ENCODE peak calls at places on chromosomes 12 and 14, in seven cellular contexts. One of them, this sample, is unnamed.

GRCh38 chr14:95515523-95516517 is 630 bp downstream of the SYNE3 start:
- DNase-seq in psoas muscle: peak
- DNase-seq in ovary: peak
- DNase-seq in cardiac muscle cell: peak
- DNase-seq in CD4-positive, alpha-beta memory T cell: peak
- DNase-seq in RWPE2: no peak
- DNase-seq in breast epithelium: no peak
- DNase-seq in this sample: peak

GRCh38 chr12:46089414-46090162 is 99.2 kb upstream of the SCAF11 start:
- DNase-seq in psoas muscle: no peak
- DNase-seq in ovary: no peak
- DNase-seq in cardiac muscle cell: no peak
- DNase-seq in CD4-positive, alpha-beta memory T cell: no peak
- DNase-seq in RWPE2: no peak
- DNase-seq in breast epithelium: no peak
- DNase-seq in this sample: no peak

GRCh38 chr12:65826513-65827171 is 2.4 kb downstream of the HMGA2 start:
- DNase-seq in psoas muscle: no peak
- DNase-seq in ovary: no peak
- DNase-seq in cardiac muscle cell: peak
- DNase-seq in CD4-positive, alpha-beta memory T cell: no peak
- DNase-seq in RWPE2: no peak
- DNase-seq in breast epithelium: no peak
- DNase-seq in this sample: no peak

GRCh38 chr14:64721391-64721791 is 17.2 kb downstream of the PLEKHG3 start:
- DNase-seq in psoas muscle: peak
- DNase-seq in ovary: peak
- DNase-seq in cardiac muscle cell: peak
- DNase-seq in CD4-positive, alpha-beta memory T cell: no peak
- DNase-seq in RWPE2: peak
- DNase-seq in breast epithelium: peak
- DNase-seq in this sample: peak

GRCh38 chr12:110743571-110744093 is 941 bp upstream of the PPP1CC start:
- DNase-seq in psoas muscle: peak
- DNase-seq in ovary: peak
- DNase-seq in cardiac muscle cell: peak
- DNase-seq in CD4-positive, alpha-beta memory T cell: no peak
- DNase-seq in RWPE2: no peak
- DNase-seq in breast epithelium: no peak
- DNase-seq in this sample: peak

GRCh38 chr14:69625299-69626131 is 14.1 kb downstream of the SUSD6 start:
- DNase-seq in psoas muscle: peak
- DNase-seq in ovary: no peak
- DNase-seq in cardiac muscle cell: peak
- DNase-seq in CD4-positive, alpha-beta memory T cell: peak
- DNase-seq in RWPE2: no peak
- DNase-seq in breast epithelium: no peak
- DNase-seq in this sample: no peak

GRCh38 chr14:31232081-31232480 is 24.5 kb upstream of the HECTD1 start:
- DNase-seq in psoas muscle: no peak
- DNase-seq in ovary: no peak
- DNase-seq in cardiac muscle cell: no peak
- DNase-seq in CD4-positive, alpha-beta memory T cell: no peak
- DNase-seq in RWPE2: peak
- DNase-seq in breast epithelium: no peak
- DNase-seq in this sample: no peak

GRCh38 chr14:38409081-38409705 is 153.3 kb upstream of the CLEC14A start:
- DNase-seq in psoas muscle: no peak
- DNase-seq in ovary: no peak
- DNase-seq in cardiac muscle cell: no peak
- DNase-seq in CD4-positive, alpha-beta memory T cell: no peak
- DNase-seq in RWPE2: no peak
- DNase-seq in breast epithelium: no peak
- DNase-seq in this sample: no peak

GRCh38 chr12:1827806-1828805 is 7.7 kb downstream of the LRTM2 start:
- DNase-seq in psoas muscle: peak
- DNase-seq in ovary: no peak
- DNase-seq in cardiac muscle cell: no peak
- DNase-seq in CD4-positive, alpha-beta memory T cell: no peak
- DNase-seq in RWPE2: peak
- DNase-seq in breast epithelium: no peak
- DNase-seq in this sample: no peak

GRCh38 chr12:117010693-117011451 is 88.3 kb downstream of the TESC start:
- DNase-seq in psoas muscle: no peak
- DNase-seq in ovary: no peak
- DNase-seq in cardiac muscle cell: no peak
- DNase-seq in CD4-positive, alpha-beta memory T cell: no peak
- DNase-seq in RWPE2: no peak
- DNase-seq in breast epithelium: no peak
- DNase-seq in this sample: no peak

GRCh38 chr12:132625731-132626430 is 7.3 kb downstream of the P2RX2 start:
- DNase-seq in psoas muscle: no peak
- DNase-seq in ovary: no peak
- DNase-seq in cardiac muscle cell: no peak
- DNase-seq in CD4-positive, alpha-beta memory T cell: no peak
- DNase-seq in RWPE2: no peak
- DNase-seq in breast epithelium: no peak
- DNase-seq in this sample: no peak

GRCh38 chr12:14273911-14274306 is 91.6 kb upstream of the ATF7IP start:
- DNase-seq in psoas muscle: no peak
- DNase-seq in ovary: no peak
- DNase-seq in cardiac muscle cell: no peak
- DNase-seq in CD4-positive, alpha-beta memory T cell: no peak
- DNase-seq in RWPE2: no peak
- DNase-seq in breast epithelium: no peak
- DNase-seq in this sample: no peak

GRCh38 chr12:100976735-100977134 is 182.2 kb downstream of the ANO4 start:
- DNase-seq in psoas muscle: no peak
- DNase-seq in ovary: no peak
- DNase-seq in cardiac muscle cell: no peak
- DNase-seq in CD4-positive, alpha-beta memory T cell: no peak
- DNase-seq in RWPE2: no peak
- DNase-seq in breast epithelium: no peak
- DNase-seq in this sample: no peak

GRCh38 chr12:5909560-5909959 is 35.5 kb downstream of the ANO2 start:
- DNase-seq in psoas muscle: no peak
- DNase-seq in ovary: no peak
- DNase-seq in cardiac muscle cell: no peak
- DNase-seq in CD4-positive, alpha-beta memory T cell: no peak
- DNase-seq in RWPE2: no peak
- DNase-seq in breast epithelium: no peak
- DNase-seq in this sample: no peak

GRCh38 chr12:69430942-69431603 is 39.1 kb upstream of the FRS2 start:
- DNase-seq in psoas muscle: no peak
- DNase-seq in ovary: no peak
- DNase-seq in cardiac muscle cell: no peak
- DNase-seq in CD4-positive, alpha-beta memory T cell: no peak
- DNase-seq in RWPE2: no peak
- DNase-seq in breast epithelium: no peak
- DNase-seq in this sample: no peak

GRCh38 chr14:63901434-63902085 is 48.8 kb downstream of the SYNE2 start:
- DNase-seq in psoas muscle: no peak
- DNase-seq in ovary: no peak
- DNase-seq in cardiac muscle cell: peak
- DNase-seq in CD4-positive, alpha-beta memory T cell: peak
- DNase-seq in RWPE2: no peak
- DNase-seq in breast epithelium: no peak
- DNase-seq in this sample: no peak

GRCh38 chr12:122064780-122065588 is 13.6 kb upstream of the MLXIP start:
- DNase-seq in psoas muscle: peak
- DNase-seq in ovary: peak
- DNase-seq in cardiac muscle cell: peak
- DNase-seq in CD4-positive, alpha-beta memory T cell: no peak
- DNase-seq in RWPE2: no peak
- DNase-seq in breast epithelium: no peak
- DNase-seq in this sample: peak

GRCh38 chr14:72839753-72840390 is 54.0 kb downstream of the DPF3 start:
- DNase-seq in psoas muscle: no peak
- DNase-seq in ovary: no peak
- DNase-seq in cardiac muscle cell: no peak
- DNase-seq in CD4-positive, alpha-beta memory T cell: no peak
- DNase-seq in RWPE2: no peak
- DNase-seq in breast epithelium: no peak
- DNase-seq in this sample: no peak

GRCh38 chr12:57479376-57480115 is at the start of gene ARHGAP9:
- DNase-seq in psoas muscle: no peak
- DNase-seq in ovary: no peak
- DNase-seq in cardiac muscle cell: no peak
- DNase-seq in CD4-positive, alpha-beta memory T cell: peak
- DNase-seq in RWPE2: no peak
- DNase-seq in breast epithelium: no peak
- DNase-seq in this sample: no peak

GRCh38 chr12:58443981-58444371 is 476.3 kb downstream of the LRIG3 start:
- DNase-seq in psoas muscle: no peak
- DNase-seq in ovary: no peak
- DNase-seq in cardiac muscle cell: peak
- DNase-seq in CD4-positive, alpha-beta memory T cell: no peak
- DNase-seq in RWPE2: no peak
- DNase-seq in breast epithelium: no peak
- DNase-seq in this sample: no peak

GRCh38 chr14:22598896-22599244 is 770 bp downstream of the ABHD4 start:
- DNase-seq in psoas muscle: no peak
- DNase-seq in ovary: no peak
- DNase-seq in cardiac muscle cell: peak
- DNase-seq in CD4-positive, alpha-beta memory T cell: peak
- DNase-seq in RWPE2: no peak
- DNase-seq in breast epithelium: no peak
- DNase-seq in this sample: peak

GRCh38 chr12:98868076-98868475 is 223.0 kb downstream of the APAF1 start:
- DNase-seq in psoas muscle: no peak
- DNase-seq in ovary: no peak
- DNase-seq in cardiac muscle cell: no peak
- DNase-seq in CD4-positive, alpha-beta memory T cell: no peak
- DNase-seq in RWPE2: no peak
- DNase-seq in breast epithelium: no peak
- DNase-seq in this sample: no peak
- H3K27ac ChIP-seq in psoas muscle: no peak
- H3K27ac ChIP-seq in ovary: no peak
- H3K27ac ChIP-seq in cardiac muscle cell: no peak
- H3K27ac ChIP-seq in CD4-positive, alpha-beta memory T cell: no peak
- H3K27ac ChIP-seq in RWPE2: no peak
- H3K27ac ChIP-seq in breast epithelium: no peak
- H3K27ac ChIP-seq in this sample: no peak

GRCh38 chr14:56342419-56342901 is 224.2 kb downstream of the PELI2 start:
- DNase-seq in psoas muscle: no peak
- DNase-seq in ovary: no peak
- DNase-seq in cardiac muscle cell: peak
- DNase-seq in CD4-positive, alpha-beta memory T cell: no peak
- DNase-seq in RWPE2: no peak
- DNase-seq in breast epithelium: no peak
- DNase-seq in this sample: no peak
- H3K4me3 ChIP-seq in psoas muscle: no peak
- H3K4me3 ChIP-seq in ovary: no peak
- H3K4me3 ChIP-seq in cardiac muscle cell: no peak
- H3K4me3 ChIP-seq in CD4-positive, alpha-beta memory T cell: no peak
- H3K4me3 ChIP-seq in RWPE2: no peak
- H3K4me3 ChIP-seq in breast epithelium: no peak
- H3K4me3 ChIP-seq in this sample: no peak

GRCh38 chr14:75273272-75274044 is 5.2 kb upstream of the FOS start:
- DNase-seq in psoas muscle: no peak
- DNase-seq in ovary: no peak
- DNase-seq in cardiac muscle cell: peak
- DNase-seq in CD4-positive, alpha-beta memory T cell: no peak
- DNase-seq in RWPE2: no peak
- DNase-seq in breast epithelium: no peak
- DNase-seq in this sample: no peak
- H3K27ac ChIP-seq in psoas muscle: no peak
- H3K27ac ChIP-seq in ovary: no peak
- H3K27ac ChIP-seq in cardiac muscle cell: no peak
- H3K27ac ChIP-seq in CD4-positive, alpha-beta memory T cell: no peak
- H3K27ac ChIP-seq in RWPE2: no peak
- H3K27ac ChIP-seq in breast epithelium: peak
- H3K27ac ChIP-seq in this sample: no peak

DNA sequence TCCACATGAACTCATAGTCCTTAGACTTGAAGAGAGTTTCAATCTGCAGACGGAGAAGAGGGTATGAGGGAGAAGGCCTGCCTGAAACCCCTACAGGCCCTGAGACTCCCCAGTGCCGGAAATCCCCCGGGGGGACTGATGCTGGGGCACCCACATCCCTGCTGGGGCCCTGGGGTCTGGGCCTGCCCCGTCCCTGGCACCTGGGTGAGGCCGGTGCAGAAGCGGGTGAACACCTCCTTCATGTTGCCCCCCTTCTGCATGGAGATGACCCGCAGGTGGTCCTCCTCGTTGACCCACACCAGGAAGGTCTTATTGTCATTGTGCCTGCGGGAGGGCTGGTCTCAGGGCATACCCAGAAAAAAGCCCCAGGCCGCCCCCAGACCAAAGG is 2.4 kb downstream of the CKB start:
- DNase-seq in psoas muscle: peak
- DNase-seq in ovary: no peak
- DNase-seq in cardiac muscle cell: no peak
- DNase-seq in CD4-positive, alpha-beta memory T cell: no peak
- DNase-seq in RWPE2: peak
- DNase-seq in breast epithelium: no peak
- DNase-seq in this sample: no peak
- H3K4me3 ChIP-seq in psoas muscle: peak
- H3K4me3 ChIP-seq in ovary: no peak
- H3K4me3 ChIP-seq in cardiac muscle cell: no peak
- H3K4me3 ChIP-seq in CD4-positive, alpha-beta memory T cell: no peak
- H3K4me3 ChIP-seq in RWPE2: no peak
- H3K4me3 ChIP-seq in breast epithelium: no peak
- H3K4me3 ChIP-seq in this sample: peak

GRCh38 chr12:4169522-4169921 is 104.0 kb upstream of the CCND2 start:
- DNase-seq in psoas muscle: no peak
- DNase-seq in ovary: no peak
- DNase-seq in cardiac muscle cell: no peak
- DNase-seq in CD4-positive, alpha-beta memory T cell: no peak
- DNase-seq in RWPE2: no peak
- DNase-seq in breast epithelium: no peak
- DNase-seq in this sample: no peak
- H3K27ac ChIP-seq in psoas muscle: no peak
- H3K27ac ChIP-seq in ovary: no peak
- H3K27ac ChIP-seq in cardiac muscle cell: no peak
- H3K27ac ChIP-seq in CD4-positive, alpha-beta memory T cell: no peak
- H3K27ac ChIP-seq in RWPE2: no peak
- H3K27ac ChIP-seq in breast epithelium: no peak
- H3K27ac ChIP-seq in this sample: no peak

DNA sequence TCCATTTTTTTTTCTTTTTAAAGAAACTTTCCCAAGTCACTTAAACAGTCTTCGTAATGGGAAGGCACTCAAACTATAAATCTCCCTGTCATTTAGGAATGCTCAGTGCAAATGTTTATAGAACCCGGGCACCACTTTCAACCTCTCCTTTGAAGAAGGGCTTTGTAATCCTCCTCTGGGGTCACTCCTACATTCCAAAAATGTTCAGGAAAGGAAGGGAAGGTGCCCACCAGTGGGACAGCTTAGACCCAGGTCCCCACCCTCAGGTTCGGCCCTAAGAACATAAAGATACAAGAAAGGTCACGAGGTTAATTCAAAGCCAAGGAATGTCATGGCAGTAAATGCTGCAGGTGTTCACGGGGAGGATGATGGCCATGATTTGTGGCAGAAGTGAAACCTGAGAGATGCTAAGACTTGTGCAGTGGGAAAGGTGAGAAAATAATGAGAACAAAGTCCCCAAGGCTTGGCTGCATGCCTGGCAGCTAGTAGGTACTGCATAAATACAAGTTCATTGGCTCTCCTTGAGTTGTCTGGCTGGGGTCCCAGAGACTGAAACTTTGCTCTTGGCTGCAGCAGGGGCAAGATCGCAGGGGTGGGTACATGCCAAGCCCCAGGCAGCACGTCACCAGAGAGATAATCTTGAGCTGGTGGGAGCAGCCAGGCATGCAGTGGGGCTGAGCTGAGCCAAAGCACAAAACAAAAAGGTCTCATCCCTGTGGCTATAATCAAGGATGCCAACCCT is 21.1 kb downstream of the KRT18 start:
- DNase-seq in psoas muscle: no peak
- DNase-seq in ovary: no peak
- DNase-seq in cardiac muscle cell: no peak
- DNase-seq in CD4-positive, alpha-beta memory T cell: no peak
- DNase-seq in RWPE2: no peak
- DNase-seq in breast epithelium: no peak
- DNase-seq in this sample: peak
- H3K4me3 ChIP-seq in psoas muscle: no peak
- H3K4me3 ChIP-seq in ovary: no peak
- H3K4me3 ChIP-seq in cardiac muscle cell: no peak
- H3K4me3 ChIP-seq in CD4-positive, alpha-beta memory T cell: no peak
- H3K4me3 ChIP-seq in RWPE2: no peak
- H3K4me3 ChIP-seq in breast epithelium: no peak
- H3K4me3 ChIP-seq in this sample: no peak

This sample was measured in pancreas.